ENCODE peak calls at places on chromosomes 7 and 10, in six cellular contexts. P is substantia nigra; A is activated T-helper 9 cell treated with anti-CD3 and anti-CD28 coated beads, Interleukin-2, amount 50 U/mL, for 16 hours; D is iris pigment epithelial cell; E is kidney epithelial cell; X is central memory CD4-positive, alpha-beta T cell. S is an unnamed sample.

GRCh38 chr7:45160374-45160773 is 2.8 kb downstream of the RAMP3 start:
- DNase-seq in P (peak; percentile 7), A (no peak), D (no peak), E (no peak), X (no peak), S (no peak)

GRCh38 chr7:44080118-44080517 is 2.2 kb downstream of the POLM start:
- DNase-seq in P (no peak), A (no peak), D (no peak), E (no peak), X (no peak), S (no peak)

GRCh38 chr10:14925268-14925667 is 28.6 kb downstream of the DCLRE1C start:
- DNase-seq in P (no peak), A (no peak), D (no peak), E (no peak), X (no peak), S (no peak)

GRCh38 chr10:129790710-129791446 is 173.2 kb downstream of the EBF3 start:
- DNase-seq in P (no peak), A (no peak), D (no peak), E (no peak), X (no peak), S (no peak)

GRCh38 chr7:4067874-4068273 is 614.2 kb upstream of the FOXK1 start:
- DNase-seq in P (no peak), A (no peak), D (no peak), E (no peak), X (no peak), S (no peak)

GRCh38 chr7:150976529-150977381 is 1.4 kb downstream of the KCNH2 start:
- DNase-seq in P (no peak), A (no peak), D (no peak), E (no peak), X (no peak), S (peak; percentile 57)

GRCh38 chr7:158550886-158551452 is 36.7 kb downstream of the PTPRN2 start:
- DNase-seq in P (no peak), A (no peak), D (no peak), E (no peak), X (no peak), S (no peak)

GRCh38 chr10:118793545-118793944 is 38.8 kb upstream of the CACUL1 start:
- DNase-seq in P (no peak), A (no peak), D (no peak), E (no peak), X (no peak), S (no peak)

GRCh38 chr7:56115852-56116538 is at the start of gene NUPR2:
- DNase-seq in P (no peak), A (no peak), D (no peak), E (no peak), X (no peak), S (no peak)

GRCh38 chr7:139570626-139571025 is 47.1 kb downstream of the CLEC2L start:
- DNase-seq in P (no peak), A (no peak), D (no peak), E (no peak), X (no peak), S (no peak)

GRCh38 chr10:124185074-124185473 is 91.7 kb upstream of the CHST15 start:
- DNase-seq in P (no peak), A (no peak), D (no peak), E (no peak), X (no peak), S (no peak)

GRCh38 chr7:130024390-130024789 is 26.8 kb downstream of the ZC3HC1 start:
- DNase-seq in P (no peak), A (no peak), D (peak; percentile 48), E (no peak), X (no peak), S (no peak)

GRCh38 chr10:15182541-15183207 is 14.2 kb upstream of the NMT2 start:
- DNase-seq in P (no peak), A (no peak), D (peak; percentile 74), E (no peak), X (no peak), S (no peak)

GRCh38 chr7:20214787-20215669 is 2.2 kb downstream of the MACC1 start:
- DNase-seq in P (no peak), A (no peak), D (no peak), E (no peak), X (no peak), S (no peak)

GRCh38 chr7:159033956-159034938 is 110.4 kb downstream of the VIPR2 start:
- DNase-seq in P (no peak), A (no peak), D (no peak), E (no peak), X (no peak), S (no peak)

GRCh38 chr7:73382938-73383503 is 50.6 kb upstream of the FZD9 start:
- DNase-seq in P (no peak), A (no peak), D (no peak), E (no peak), X (no peak), S (no peak)

GRCh38 chr7:146960747-146961416 is 844.3 kb downstream of the CNTNAP2 start:
- DNase-seq in P (peak; percentile 2), A (no peak), D (no peak), E (no peak), X (no peak), S (peak; percentile 52)

GRCh38 chr7:158991824-158992621 is 135.7 kb downstream of the DYNC2I1 start:
- DNase-seq in P (no peak), A (no peak), D (no peak), E (no peak), X (no peak), S (no peak)

GRCh38 chr10:130044067-130045061 is 66.3 kb downstream of the C10orf143 start:
- DNase-seq in P (no peak), A (no peak), D (no peak), E (no peak), X (no peak), S (no peak)

GRCh38 chr7:29875741-29876140 is 69.4 kb downstream of the WIPF3 start:
- DNase-seq in P (no peak), A (no peak), D (no peak), E (no peak), X (no peak), S (no peak)

GRCh38 chr7:131843862-131844261 is 287.4 kb upstream of the PODXL start:
- DNase-seq in P (no peak), A (no peak), D (peak; percentile 27), E (no peak), X (no peak), S (no peak)

GRCh38 chr10:103044942-103045489 is 126.9 kb downstream of the CNNM2 start:
- DNase-seq in P (no peak), A (no peak), D (peak; percentile 59), E (no peak), X (no peak), S (no peak)

GRCh38 chr10:89894051-89894450 is 192.7 kb downstream of the KIF20B start:
- DNase-seq in P (no peak), A (no peak), D (no peak), E (no peak), X (no peak), S (no peak)

GRCh38 chr7:44761207-44762161 is 12.8 kb downstream of the ZMIZ2 start:
- DNase-seq in P (no peak), A (no peak), D (no peak), E (no peak), X (no peak), S (no peak)

GRCh38 chr7:2200584-2200980 is 32.2 kb downstream of the MAD1L1 start:
- DNase-seq in P (no peak), A (no peak), D (no peak), E (no peak), X (no peak), S (no peak)

GRCh38 chr10:18060217-18060616 is 80.0 kb upstream of the CACNB2 start:
- DNase-seq in P (no peak), A (no peak), D (no peak), E (no peak), X (no peak), S (no peak)

GRCh38 chr7:549103-549890 is 29.7 kb upstream of the PDGFA start:
- DNase-seq in P (no peak), A (no peak), D (no peak), E (no peak), X (no peak), S (no peak)